ENCODE peak calls at places on chromosomes 12 and 14, in ten cellular contexts. H is thyroid gland; Z is IMR-90; Q is prostate gland; P is transverse colon; O is stomach; G is tibial artery; T is A549; F is lung; S is effector memory CD4-positive, alpha-beta T cell. U is an unnamed sample.

GRCh38 chr12:51023625-51024395 is 2.4 kb downstream of the SLC11A2 start:
- DNase-seq in Q (no peak), F (no peak), G (no peak), Z (peak; percentile 27), T (no peak), S (no peak), O (no peak), H (peak; percentile 52), P (no peak), U (no peak)

GRCh38 chr12:87165733-87166375 is 863.3 kb downstream of the C12orf50 start:
- DNase-seq in Q (no peak), G (no peak), T (peak; percentile 24), F (no peak), P (no peak), H (no peak), S (no peak), O (no peak), Z (no peak), U (no peak)

GRCh38 chr12:121218588-121219352 is 8.8 kb downstream of the P2RX4 start:
- DNase-seq in G (no peak), F (no peak), H (no peak), O (no peak), T (no peak), S (no peak), Q (no peak), P (peak; percentile 40), Z (no peak), U (no peak)

GRCh38 chr14:87334997-87335675 is 657.8 kb downstream of the GALC start:
- DNase-seq in Q (no peak), T (no peak), S (no peak), H (no peak), P (no peak), O (no peak), Z (no peak), G (no peak), F (no peak), U (no peak)

GRCh38 chr12:26783133-26783531 is 49.9 kb downstream of the ITPR2 start:
- DNase-seq in T (no peak), F (no peak), O (no peak), P (no peak), Z (no peak), H (no peak), Q (no peak), G (no peak), S (no peak), U (no peak)

GRCh38 chr12:4178424-4179184 is 95.0 kb upstream of the CCND2 start:
- DNase-seq in F (no peak), Z (no peak), S (no peak), P (no peak), G (no peak), T (no peak), O (no peak), Q (no peak), H (no peak), U (no peak)

GRCh38 chr12:53418221-53418620 is 5.4 kb upstream of the AMHR2 start:
- DNase-seq in Z (no peak), F (no peak), G (peak; percentile 38), Q (no peak), H (no peak), T (no peak), S (no peak), O (no peak), P (no peak), U (no peak)

GRCh38 chr14:96681826-96682225 is 115.4 kb upstream of the VRK1 start:
- DNase-seq in O (no peak), P (no peak), T (no peak), G (no peak), H (no peak), Q (no peak), F (no peak), S (no peak), Z (peak; percentile 24), U (no peak)

GRCh38 chr14:34678306-34678705 is 36.1 kb downstream of the CFL2 start:
- DNase-seq in F (no peak), T (no peak), G (no peak), H (no peak), S (no peak), Z (no peak), Q (no peak), P (no peak), O (no peak), U (no peak)

GRCh38 chr12:68638171-68638570 is 27.5 kb downstream of the RAP1B start:
- DNase-seq in O (no peak), T (no peak), F (no peak), S (no peak), Q (no peak), P (no peak), H (no peak), G (no peak), Z (no peak), U (no peak)
- H3K4me1 ChIP-seq in O (peaks cover 40% of the 10 kb centered on the region), T (peaks cover 27% of the 10 kb centered on the region), F (peaks cover 6% of the 10 kb centered on the region), S (peaks cover 48% of the 10 kb centered on the region), Q (no peaks in the 10 kb centered on the region), P (peaks cover 54% of the 10 kb centered on the region), H (peaks cover 20% of the 10 kb centered on the region), G (no peaks in the 10 kb centered on the region), Z (peaks cover 14% of the 10 kb centered on the region), U (peaks cover 17% of the 10 kb centered on the region)

GRCh38 chr12:14394317-14395058 is 29.0 kb downstream of the ATF7IP start:
- DNase-seq in G (no peak), Z (peak; percentile 84), H (peak; percentile 39), Q (peak; percentile 28), O (peak; percentile 38), T (peak; percentile 83), F (no peak), P (no peak), S (no peak), U (no peak)

GRCh38 chr12:14396071-14396470 is 30.6 kb downstream of the ATF7IP start:
- DNase-seq in G (no peak), P (no peak), Z (peak; percentile 28), H (no peak), F (no peak), T (no peak), O (no peak), Q (no peak), S (no peak), U (no peak)

GRCh38 chr12:14395059-14395778 is 29.7 kb downstream of the ATF7IP start:
- DNase-seq in H (no peak), T (no peak), O (no peak), S (no peak), F (no peak), P (no peak), Q (no peak), Z (no peak), G (no peak), U (no peak)

GRCh38 chr12:14390885-14391530 is 25.5 kb downstream of the ATF7IP start:
- DNase-seq in P (no peak), T (no peak), G (no peak), S (no peak), H (no peak), O (no peak), Z (no peak), Q (no peak), F (no peak), U (no peak)

DNA sequence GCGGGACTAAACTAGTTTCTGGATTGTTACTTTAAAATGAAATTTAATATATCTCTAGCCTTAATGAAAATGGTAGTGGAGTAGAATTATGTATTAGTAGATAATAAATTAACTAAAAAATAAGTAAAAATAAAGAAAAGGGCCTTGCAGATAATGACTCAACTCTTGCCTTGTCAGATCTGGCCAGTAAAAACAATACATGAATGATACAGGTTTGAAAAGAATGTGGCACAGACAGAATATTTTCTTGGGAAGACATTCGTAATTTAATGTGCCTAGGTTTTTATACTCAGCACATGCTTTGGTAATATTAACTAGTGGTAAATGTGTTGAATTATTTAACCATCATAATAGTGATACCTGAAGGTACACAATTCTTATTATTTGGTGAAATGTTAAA is 28.3 kb downstream of the ATF7IP start:
- DNase-seq in Q (no peak), G (no peak), T (no peak), F (no peak), S (no peak), P (no peak), Z (peak; percentile 39), O (no peak), H (no peak), U (no peak)
- H3K4me3 ChIP-seq in Q (no peak overlapping the region), G (peak overlapping the region; percentile 28), T (peak overlapping the region; percentile 19), F (no peak overlapping the region), S (no peak overlapping the region), P (no peak overlapping the region), Z (no peak overlapping the region), O (no peak overlapping the region), H (no peak overlapping the region), U (peak overlapping the region; percentile 28)

DNA sequence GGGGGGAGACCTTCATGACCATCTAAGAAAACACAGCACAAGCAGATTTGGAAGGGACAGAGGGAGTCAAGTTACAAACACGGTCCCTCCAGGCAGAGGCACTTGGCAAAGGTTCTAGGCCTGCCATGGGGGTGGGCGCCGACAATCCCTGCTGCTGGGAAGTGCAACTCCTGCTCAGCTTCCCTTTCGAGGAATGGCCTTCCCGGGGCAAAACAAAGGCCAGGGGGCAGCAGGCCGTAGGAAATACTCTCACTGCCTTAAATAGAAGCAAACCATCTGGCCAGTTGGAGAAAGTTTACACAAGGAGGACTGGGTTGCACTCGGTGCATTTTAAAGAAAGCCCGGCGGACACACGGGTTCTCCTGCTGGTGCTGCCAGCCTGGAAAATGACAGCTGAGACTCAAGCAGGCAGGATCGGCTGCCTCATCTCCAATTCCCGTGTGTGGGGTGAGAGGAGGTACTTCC is 65.8 kb downstream of the ITPK1 start:
- DNase-seq in Z (no peak), S (no peak), P (no peak), G (peak; percentile 78), Q (peak; percentile 54), H (peak; percentile 57), F (no peak), T (no peak), O (peak; percentile 44), U (no peak)
- H3K4me1 ChIP-seq in Z (peaks cover 11% of the 10 kb centered on the region), S (no peaks in the 10 kb centered on the region), P (peaks cover 94% of the 10 kb centered on the region), G (no peaks in the 10 kb centered on the region), Q (peaks cover 19% of the 10 kb centered on the region), H (peaks cover 49% of the 10 kb centered on the region), F (peaks cover 22% of the 10 kb centered on the region), T (peaks cover 55% of the 10 kb centered on the region), O (peaks cover 35% of the 10 kb centered on the region), U (peaks cover 22% of the 10 kb centered on the region)

GRCh38 chr12:48677782-48678181 is 4.3 kb downstream of the KANSL2 start:
- DNase-seq in O (no peak), F (no peak), P (no peak), T (no peak), H (no peak), G (no peak), S (no peak), Q (no peak), Z (peak; percentile 41), U (no peak)

GRCh38 chr12:48681738-48682532 is at the start of gene KANSL2:
- DNase-seq in P (peak; percentile 98), S (peak; percentile 92), Z (peak; percentile 99), G (peak; percentile 99), F (peak; percentile 99), Q (peak; percentile 99), T (peak; percentile 99), O (peak; percentile 99), H (peak; percentile 99), U (peak; percentile 100)

GRCh38 chr12:48681416-48681737 is 661 bp downstream of the KANSL2 start:
- DNase-seq in T (peak; percentile 42), S (no peak), F (no peak), Q (no peak), G (no peak), P (no peak), O (no peak), H (no peak), Z (peak; percentile 14), U (no peak)

GRCh38 chr12:48680861-48681260 is 1.2 kb downstream of the KANSL2 start:
- DNase-seq in T (no peak), S (no peak), G (no peak), F (no peak), H (no peak), Q (no peak), O (no peak), P (no peak), Z (no peak), U (no peak)

GRCh38 chr12:48678561-48679185 is 3.4 kb downstream of the KANSL2 start:
- DNase-seq in T (no peak), P (no peak), F (no peak), Q (no peak), H (no peak), S (no peak), O (no peak), G (no peak), Z (no peak), U (no peak)
- H3K4me3 ChIP-seq in T (no peak overlapping the region), P (no peak overlapping the region), F (no peak overlapping the region), Q (no peak overlapping the region), H (no peak overlapping the region), S (no peak overlapping the region), O (peak overlapping the region; percentile 71), G (no peak overlapping the region), Z (no peak overlapping the region), U (peak overlapping the region; percentile 62)